ENCODE peak calls at places on chromosomes 12 and 14, in four cellular contexts. P is pancreas, V is WTC11, O is neural crest cell. M is an unnamed sample.
A peak's percentile ranks its signal among the peaks of the same experiment; 100 is the strongest.

GRCh38 chr12:95859344-95859816 is 628 bp downstream of the SNRPF start:
- DNase-seq in O (no peak), V (no peak), P (no peak), M (no peak)

GRCh38 chr12:43336962-43337555 is 214.9 kb downstream of the ADAMTS20 start:
- DNase-seq in V (no peak), P (no peak), O (no peak), M (no peak)

GRCh38 chr12:25882266-25882665 is 76.2 kb upstream of the RASSF8 start:
- DNase-seq in P (no peak), V (no peak), O (no peak), M (no peak)

GRCh38 chr12:118714051-118714460 is 267.3 kb upstream of the SRRM4 start:
- DNase-seq in V (peak; percentile 74), P (no peak), O (peak; percentile 75), M (no peak)

GRCh38 chr14:64645220-64645891 is 58.9 kb upstream of the PLEKHG3 start:
- DNase-seq in V (peak; percentile 44), O (no peak), P (no peak), M (peak; percentile 89)

GRCh38 chr12:96880220-96880619 is 26.8 kb upstream of the NEDD1 start:
- DNase-seq in O (no peak), V (no peak), P (no peak), M (no peak)

GRCh38 chr12:119565404-119565803 is 28.2 kb upstream of the TMEM233 start:
- DNase-seq in P (no peak), O (no peak), V (no peak), M (no peak)

GRCh38 chr14:34211732-34212131 is 250.3 kb downstream of the SPTSSA start:
- DNase-seq in P (no peak), V (no peak), O (no peak), M (no peak)

GRCh38 chr12:109223868-109224267 is 85.2 kb downstream of the FOXN4 start:
- DNase-seq in O (no peak), V (no peak), P (no peak), M (no peak)

GRCh38 chr14:77580964-77581505 is 35.4 kb downstream of the SPTLC2 start:
- DNase-seq in O (no peak), V (no peak), P (no peak), M (peak; percentile 55)

GRCh38 chr12:100877776-100878175 is 83.2 kb downstream of the ANO4 start:
- DNase-seq in O (no peak), P (no peak), V (no peak), M (no peak)

GRCh38 chr12:6528539-6529235 is 5.6 kb upstream of the GAPDH start:
- DNase-seq in P (no peak), O (no peak), V (no peak), M (no peak)

GRCh38 chr12:58346032-58346632 is 404.8 kb downstream of the ATP23 start:
- DNase-seq in V (no peak), O (no peak), P (no peak), M (no peak)

GRCh38 chr12:6135071-6135470 is 10.6 kb upstream of the VWF start:
- DNase-seq in P (no peak), O (no peak), V (no peak), M (no peak)

GRCh38 chr12:131085816-131086591 is 132.3 kb downstream of the ADGRD1 start:
- DNase-seq in P (peak; percentile 5), O (no peak), V (no peak), M (no peak)

GRCh38 chr14:75941030-75941429 is 40.8 kb downstream of the TGFB3 start:
- DNase-seq in P (no peak), V (no peak), O (no peak), M (no peak)

GRCh38 chr12:125148316-125148715 is 83.1 kb downstream of the AACS start:
- DNase-seq in P (no peak), V (no peak), O (no peak), M (no peak)

GRCh38 chr12:132560831-132561783 is 49.3 kb downstream of the LRCOL1 start:
- DNase-seq in O (peak; percentile 83), P (peak; percentile 81), V (peak; percentile 91), M (peak; percentile 16)

GRCh38 chr14:100159107-100159864 is at the start of gene DEGS2:
- DNase-seq in P (peak; percentile 57), V (peak; percentile 78), O (no peak), M (no peak)

GRCh38 chr12:87280893-87281292 is 748.3 kb downstream of the C12orf50 start:
- DNase-seq in O (no peak), P (no peak), V (no peak), M (no peak)

GRCh38 chr12:108299516-108299915 is 39.6 kb downstream of the CMKLR1 start:
- DNase-seq in P (no peak), V (no peak), O (no peak), M (no peak)

GRCh38 chr14:77249286-77249685 is 21.7 kb downstream of the NGB start:
- DNase-seq in P (no peak), V (no peak), O (no peak), M (no peak)

GRCh38 chr14:105883066-105884005 is 357.0 kb downstream of the TMEM121 start:
- DNase-seq in O (no peak), V (peak; percentile 1), P (peak; percentile 10), M (no peak)

GRCh38 chr14:64755661-64756265 is 51.5 kb downstream of the PLEKHG3 start:
- DNase-seq in P (no peak), O (no peak), V (no peak), M (no peak)

GRCh38 chr12:49885663-49886461 is 17.8 kb downstream of the FAIM2 start:
- DNase-seq in V (no peak), O (no peak), P (no peak), M (no peak)

GRCh38 chr14:52119030-52119429 is 50.2 kb upstream of the NID2 start:
- DNase-seq in P (peak; percentile 65), O (no peak), V (no peak), M (no peak)

GRCh38 chr12:55955800-55956508 is 9.9 kb downstream of the PMEL start:
- DNase-seq in O (no peak), V (no peak), P (no peak), M (no peak)

GRCh38 chr14:104681689-104682074 is 7.7 kb upstream of the INF2 start:
- DNase-seq in O (peak; percentile 58), V (peak; percentile 86), P (peak; percentile 70), M (no peak)

GRCh38 chr14:104265918-104266642 is 127.7 kb downstream of the KIF26A start:
- DNase-seq in P (peak; percentile 5), V (no peak), O (no peak), M (no peak)

GRCh38 chr14:30443368-30444007 is 115.5 kb upstream of the G2E3 start:
- DNase-seq in O (no peak), P (no peak), V (no peak), M (no peak)

GRCh38 chr14:79825046-79825521 is 386.2 kb downstream of the DIO2 start:
- DNase-seq in P (no peak), V (no peak), O (no peak), M (no peak)

GRCh38 chr14:102516531-102517411 is 7.2 kb upstream of the ANKRD9 start:
- DNase-seq in P (peak; percentile 50), V (peak; percentile 76), O (peak; percentile 83), M (no peak)

GRCh38 chr12:120940799-120941198 is 36.6 kb upstream of the SPPL3 start:
- DNase-seq in V (no peak), O (no peak), P (no peak), M (no peak)

GRCh38 chr12:111842556-111843396 is 748 bp downstream of the MAPKAPK5 start:
- DNase-seq in P (no peak), O (no peak), V (peak; percentile 18), M (no peak)

GRCh38 chr12:10211975-10212622 is 578 bp upstream of the GABARAPL1 start:
- DNase-seq in P (peak; percentile 96), O (peak; percentile 68), V (peak; percentile 91), M (peak; percentile 99)

GRCh38 chr12:10211101-10211974 is 1.3 kb upstream of the GABARAPL1 start:
- DNase-seq in V (no peak), O (no peak), P (no peak), M (no peak)

GRCh38 chr12:10213168-10214130 is 772 bp downstream of the GABARAPL1 start:
- DNase-seq in V (peak; percentile 60), P (peak; percentile 62), O (peak; percentile 22), M (peak; percentile 68)

GRCh38 chr12:10214131-10214876 is 1.6 kb downstream of the GABARAPL1 start:
- DNase-seq in P (no peak), V (no peak), O (no peak), M (no peak)

DNA sequence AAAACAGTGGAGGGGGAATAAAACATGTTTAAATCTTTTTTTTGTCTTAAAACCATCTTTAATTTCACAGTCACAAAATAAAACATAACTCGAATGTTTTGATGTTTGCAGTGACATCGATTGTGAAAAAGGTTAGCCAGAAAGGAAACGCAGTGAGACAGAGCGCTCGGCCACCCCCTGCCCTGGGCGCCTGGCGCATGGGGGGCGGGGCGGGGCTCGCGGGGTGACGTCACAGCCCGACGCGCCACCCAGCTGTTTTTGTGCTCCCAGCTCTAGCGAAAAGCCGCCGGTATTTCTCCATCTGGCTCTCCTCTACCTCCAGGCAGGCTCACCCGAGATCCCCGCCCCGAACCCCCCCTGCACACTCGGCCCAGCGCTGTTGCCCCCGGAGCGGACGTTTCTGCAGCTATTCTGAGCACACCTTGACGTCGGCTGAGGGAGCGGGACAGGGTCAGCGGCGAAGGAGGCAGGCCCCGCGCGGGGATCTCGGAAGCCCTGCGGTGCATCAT is at the start of gene GABARAPL1:
- DNase-seq in O (peak; percentile 61), P (peak; percentile 85), V (peak; percentile 70), M (peak; percentile 61)
- TF ChIP-seq CTCF in O (no peak), P (no peak), V (no peak), M (no peak)

DNA sequence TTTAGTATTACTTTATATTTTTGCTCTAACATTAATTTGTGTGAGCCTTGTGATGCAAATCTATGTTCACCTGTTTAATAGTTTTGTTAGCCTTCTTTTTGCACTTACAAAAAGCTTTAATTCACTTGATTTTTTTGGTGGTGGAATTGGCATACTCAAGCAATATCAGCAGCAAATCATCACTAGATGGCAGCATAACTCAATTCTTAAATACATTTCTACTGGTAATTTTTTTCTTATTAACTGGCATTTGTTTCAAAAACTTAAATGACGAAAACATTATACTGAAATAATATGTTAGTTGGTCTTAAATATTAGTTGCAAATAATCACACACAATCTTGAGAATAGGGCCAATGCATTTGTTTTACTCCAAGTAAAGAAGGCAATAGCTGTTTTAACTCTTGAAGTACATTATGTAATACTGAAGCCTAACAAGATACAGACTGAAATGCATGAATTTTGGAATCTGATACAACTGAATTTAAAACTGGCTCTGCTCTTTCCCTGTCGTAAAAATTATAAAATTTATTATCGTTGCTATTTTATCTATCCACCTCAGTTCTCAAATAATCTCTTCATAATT is 151.5 kb downstream of the ATXN7L3B start:
- DNase-seq in P (no peak), O (no peak), V (no peak), M (peak; percentile 8)
- TF ChIP-seq CTCF in P (peak; percentile 46), O (peak; percentile 82), V (no peak), M (peak; percentile 64)

DNA sequence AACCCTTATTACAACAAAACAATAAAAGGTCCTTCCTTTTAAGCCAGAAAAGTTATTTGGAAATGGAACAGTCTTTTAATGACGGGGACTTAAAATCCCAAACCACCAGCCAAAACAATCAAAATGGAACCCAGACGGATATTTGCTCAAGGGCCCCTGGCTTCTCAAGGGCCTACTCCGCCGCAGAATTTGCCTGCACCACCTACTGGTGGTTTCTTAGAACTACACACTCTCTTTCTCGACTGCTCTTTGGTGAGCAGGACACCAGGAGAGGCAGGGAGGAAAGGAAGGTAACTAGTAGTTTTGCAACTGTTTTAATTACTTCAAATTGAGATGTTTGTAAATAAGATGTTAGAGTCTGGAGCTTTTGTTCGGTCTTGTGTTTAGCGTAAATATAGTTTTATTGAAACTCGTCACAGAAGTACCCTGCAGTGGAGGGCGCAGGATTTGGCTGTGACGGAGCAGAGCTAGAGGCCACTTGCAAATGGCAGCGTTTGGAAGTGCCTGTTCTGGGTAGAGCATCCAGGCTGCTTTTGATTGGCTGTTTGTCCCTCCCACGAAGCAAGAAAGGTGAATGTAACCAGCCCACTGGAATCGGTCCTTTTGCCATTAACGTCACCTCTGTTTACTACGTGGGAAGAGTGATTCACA is 238.5 kb downstream of the CACNA1C start:
- DNase-seq in O (peak; percentile 36), P (no peak), V (peak; percentile 64), M (no peak)
- TF ChIP-seq CTCF in O (peak; percentile 88), P (peak; percentile 64), V (peak; percentile 74), M (peak; percentile 69)

GRCh38 chr12:79512068-79512467 is 178.7 kb downstream of the PAWR start:
- DNase-seq in V (peak; percentile 72), O (no peak), P (no peak), M (no peak)
- TF ChIP-seq CTCF in V (peak; percentile 68), O (peak; percentile 21), P (no peak), M (no peak)

M was measured in AG04450.